ENCODE peak calls at places on chromosome 20, in five cellular contexts. W, R, X, M and E are unnamed samples.

GRCh38 chr20:62590301-62591121 is 51.8 kb upstream of the SLCO4A1 start:
- DNase-seq in R (no peak), M (no peak), W (no peak), X (peak), E (no peak)

GRCh38 chr20:56929606-56930005 is 300.5 kb downstream of the TFAP2C start:
- DNase-seq in R (no peak), W (no peak), M (no peak), X (no peak), E (no peak)

GRCh38 chr20:5870462-5871021 is 79.8 kb downstream of the TRMT6 start:
- DNase-seq in W (no peak), X (peak), M (no peak), R (no peak), E (no peak)

GRCh38 chr20:54476336-54476928 is 1.0 kb downstream of the DOK5 start:
- DNase-seq in R (no peak), W (no peak), X (no peak), M (no peak), E (no peak)

GRCh38 chr20:15077733-15078132 is 740.3 kb upstream of the FLRT3 start:
- DNase-seq in M (no peak), R (no peak), X (no peak), W (no peak), E (no peak)

GRCh38 chr20:6057704-6058103 is 3.8 kb upstream of the LRRN4 start:
- DNase-seq in M (no peak), X (no peak), W (no peak), R (no peak), E (no peak)

GRCh38 chr20:19460386-19460785 is 247.9 kb downstream of the SLC24A3 start:
- DNase-seq in M (no peak), X (peak), R (no peak), W (no peak), E (no peak)

GRCh38 chr20:58708246-58708931 is 15.8 kb downstream of the NPEPL1 start:
- DNase-seq in W (no peak), M (no peak), X (no peak), R (no peak), E (peak)

GRCh38 chr20:2135018-2135417 is 33.4 kb downstream of the STK35 start:
- DNase-seq in M (no peak), R (no peak), W (no peak), X (peak), E (no peak)

GRCh38 chr20:32685541-32686529 is 12.1 kb upstream of the C20orf203 start:
- DNase-seq in R (no peak), M (no peak), X (peak), W (no peak), E (no peak)

GRCh38 chr20:1844723-1845523 is 50.3 kb upstream of the SIRPA start:
- DNase-seq in M (no peak), X (peak), W (no peak), R (no peak), E (no peak)

GRCh38 chr20:58553841-58554240 is 38.6 kb upstream of the APCDD1L start:
- DNase-seq in W (no peak), M (no peak), X (no peak), R (no peak), E (no peak)

GRCh38 chr20:63706027-63706695 is 1.6 kb downstream of the ARFRP1 start:
- DNase-seq in R (no peak), W (no peak), M (no peak), X (no peak), E (no peak)

GRCh38 chr20:49045440-49046086 is 549 bp upstream of the CSE1L start:
- DNase-seq in W (no peak), M (no peak), X (peak), R (no peak), E (peak)

GRCh38 chr20:21781446-21782075 is 76.1 kb downstream of the PAX1 start:
- DNase-seq in R (no peak), M (no peak), W (no peak), X (no peak), E (no peak)

GRCh38 chr20:64102647-64103354 is 4.6 kb downstream of the NPBWR2 start:
- DNase-seq in M (no peak), W (peak), X (no peak), R (no peak), E (no peak)

GRCh38 chr20:46767127-46767761 is 57.8 kb downstream of the SLC2A10 start:
- DNase-seq in W (peak), X (peak), M (no peak), R (no peak), E (peak)

GRCh38 chr20:24763386-24764026 is 185.6 kb upstream of the CST7 start:
- DNase-seq in W (no peak), R (no peak), M (no peak), X (no peak), E (no peak)

GRCh38 chr20:53869466-53870258 is 200.7 kb downstream of the BCAS1 start:
- DNase-seq in M (peak), R (peak), X (peak), W (peak), E (peak)

GRCh38 chr20:52399352-52399751 is 207.8 kb upstream of the ZFP64 start:
- DNase-seq in X (no peak), M (no peak), W (no peak), R (no peak), E (no peak)

GRCh38 chr20:62190639-62191411 is 8.0 kb downstream of the MTG2 start:
- DNase-seq in M (no peak), W (no peak), X (no peak), R (no peak), E (no peak)

GRCh38 chr20:16608265-16608636 is 35.0 kb upstream of the KIF16B start:
- DNase-seq in M (no peak), W (no peak), X (peak), R (no peak), E (no peak)

GRCh38 chr20:29427201-29428060 is 1830.0 kb upstream of the DEFB115 start:
- DNase-seq in R (no peak), X (no peak), W (no peak), M (no peak), E (no peak)

GRCh38 chr20:46004813-46005505 is 3.7 kb upstream of the MMP9 start:
- DNase-seq in M (no peak), X (no peak), R (no peak), W (no peak), E (no peak)

GRCh38 chr20:61761453-61762207 is 304.1 kb downstream of the TAF4 start:
- DNase-seq in R (no peak), W (peak), X (no peak), M (no peak), E (no peak)